ENCODE peak calls at places on chromosomes 12 and 14, in four cellular contexts. One of them, this sample, is unnamed.

GRCh38 chr12:132828706-132829534 is at the start of gene GOLGA3:
- DNase-seq in endothelial cell of umbilical vein: peak; percentile 92
- DNase-seq in A549: peak; percentile 95
- DNase-seq in HepG2: peak; percentile 87
- DNase-seq in this sample: peak; percentile 97

GRCh38 chr12:110176745-110177144 is 52.6 kb downstream of the IFT81 start:
- DNase-seq in endothelial cell of umbilical vein: no peak
- DNase-seq in A549: no peak
- DNase-seq in HepG2: no peak
- DNase-seq in this sample: no peak

GRCh38 chr12:48165089-48166031 is 8.0 kb upstream of the ASB8 start:
- DNase-seq in endothelial cell of umbilical vein: peak; percentile 67
- DNase-seq in A549: peak; percentile 59
- DNase-seq in HepG2: peak; percentile 44
- DNase-seq in this sample: peak; percentile 77

GRCh38 chr12:98645572-98646067 is 530 bp downstream of the APAF1 start:
- DNase-seq in endothelial cell of umbilical vein: peak; percentile 45
- DNase-seq in A549: peak; percentile 27
- DNase-seq in HepG2: no peak
- DNase-seq in this sample: peak; percentile 66

GRCh38 chr12:116609236-116609635 is 50.1 kb downstream of the MAP1LC3B2 start:
- DNase-seq in endothelial cell of umbilical vein: no peak
- DNase-seq in A549: no peak
- DNase-seq in HepG2: no peak
- DNase-seq in this sample: peak; percentile 44

GRCh38 chr12:47838286-47838931 is 18.7 kb upstream of the HDAC7 start:
- DNase-seq in endothelial cell of umbilical vein: peak; percentile 41
- DNase-seq in A549: peak; percentile 76
- DNase-seq in HepG2: peak; percentile 26
- DNase-seq in this sample: peak; percentile 64

GRCh38 chr14:64196668-64197411 is 97.3 kb downstream of the ESR2 start:
- DNase-seq in endothelial cell of umbilical vein: peak; percentile 22
- DNase-seq in A549: no peak
- DNase-seq in HepG2: no peak
- DNase-seq in this sample: no peak

GRCh38 chr12:109140560-109140959 is 24.2 kb downstream of the ACACB start:
- DNase-seq in endothelial cell of umbilical vein: no peak
- DNase-seq in A549: no peak
- DNase-seq in HepG2: no peak
- DNase-seq in this sample: no peak

GRCh38 chr12:39971348-39971747 is 134.5 kb downstream of the SLC2A13 start:
- DNase-seq in endothelial cell of umbilical vein: no peak
- DNase-seq in A549: no peak
- DNase-seq in HepG2: no peak
- DNase-seq in this sample: no peak

GRCh38 chr12:7016958-7017571 is 1.2 kb downstream of the LPCAT3 start:
- DNase-seq in endothelial cell of umbilical vein: no peak
- DNase-seq in A549: no peak
- DNase-seq in HepG2: no peak
- DNase-seq in this sample: no peak

GRCh38 chr12:93165384-93165932 is 212.3 kb upstream of the NUDT4 start:
- DNase-seq in endothelial cell of umbilical vein: no peak
- DNase-seq in A549: no peak
- DNase-seq in HepG2: no peak
- DNase-seq in this sample: no peak

DNA sequence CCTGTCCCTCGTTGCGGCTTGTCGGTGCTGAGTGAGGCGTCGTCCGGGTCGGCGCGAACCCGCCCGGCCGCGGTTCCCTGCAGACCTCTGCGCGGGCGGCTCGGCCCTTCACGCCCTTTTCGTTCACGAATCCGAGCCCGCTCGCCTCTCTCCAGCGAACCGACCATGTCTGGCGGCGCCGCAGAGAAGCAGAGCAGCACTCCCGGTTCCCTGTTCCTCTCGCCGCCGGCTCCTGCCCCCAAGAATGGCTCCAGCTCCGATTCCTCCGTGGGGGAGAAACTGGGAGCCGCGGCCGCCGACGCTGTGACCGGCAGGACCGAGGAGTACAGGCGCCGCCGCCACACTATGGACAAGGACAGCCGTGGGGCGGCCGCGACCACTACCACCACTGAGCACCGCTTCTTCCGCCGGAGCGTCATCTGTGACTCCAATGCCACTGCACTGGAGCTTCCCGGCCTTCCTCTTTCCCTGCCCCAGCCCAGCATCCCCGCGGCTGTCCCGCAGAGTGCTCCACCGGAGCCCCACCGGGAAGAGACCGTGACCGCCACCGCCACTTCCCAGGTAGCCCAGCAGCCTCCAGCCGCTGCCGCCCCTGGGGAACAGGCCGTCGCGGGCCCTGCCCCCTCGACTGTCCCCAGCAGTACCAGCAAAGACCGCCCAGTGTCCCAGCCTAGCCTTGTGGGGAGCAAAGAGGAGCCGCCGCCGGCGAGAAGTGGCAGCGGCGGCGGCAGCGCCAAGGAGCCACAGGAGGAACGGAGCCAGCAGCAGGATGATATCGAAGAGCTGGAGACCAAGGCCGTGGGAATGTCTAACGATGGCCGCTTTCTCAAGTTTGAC is 1.2 kb downstream of the WNK1 start:
- DNase-seq in endothelial cell of umbilical vein: no peak
- DNase-seq in A549: no peak
- DNase-seq in HepG2: no peak
- DNase-seq in this sample: peak; percentile 77
- TF ChIP-seq POLR2A in endothelial cell of umbilical vein: no peak
- TF ChIP-seq POLR2A in A549: no peak
- TF ChIP-seq POLR2A in HepG2: no peak
- TF ChIP-seq POLR2A in this sample: no peak

GRCh38 chr12:86735072-86735471 is 478.9 kb upstream of the MGAT4C start:
- DNase-seq in endothelial cell of umbilical vein: no peak
- DNase-seq in A549: no peak
- DNase-seq in HepG2: no peak
- DNase-seq in this sample: no peak
- TF ChIP-seq MYC in endothelial cell of umbilical vein: no peak
- TF ChIP-seq MYC in A549: no peak
- TF ChIP-seq MYC in HepG2: no peak
- TF ChIP-seq MYC in this sample: no peak

GRCh38 chr12:122974892-122975789 is at the start of gene OGFOD2:
- DNase-seq in endothelial cell of umbilical vein: peak; percentile 88
- DNase-seq in A549: peak; percentile 93
- DNase-seq in HepG2: peak; percentile 85
- DNase-seq in this sample: peak; percentile 97
- TF ChIP-seq POLR2A in endothelial cell of umbilical vein: peak; percentile 67
- TF ChIP-seq POLR2A in A549: peak; percentile 68
- TF ChIP-seq POLR2A in HepG2: peak; percentile 75
- TF ChIP-seq POLR2A in this sample: peak; percentile 71

GRCh38 chr14:74519316-74520074 is 25.9 kb downstream of the ISCA2 start:
- DNase-seq in endothelial cell of umbilical vein: no peak
- DNase-seq in A549: no peak
- DNase-seq in HepG2: no peak
- DNase-seq in this sample: no peak
- TF ChIP-seq MYC in endothelial cell of umbilical vein: no peak
- TF ChIP-seq MYC in A549: no peak
- TF ChIP-seq MYC in HepG2: no peak
- TF ChIP-seq MYC in this sample: no peak

DNA sequence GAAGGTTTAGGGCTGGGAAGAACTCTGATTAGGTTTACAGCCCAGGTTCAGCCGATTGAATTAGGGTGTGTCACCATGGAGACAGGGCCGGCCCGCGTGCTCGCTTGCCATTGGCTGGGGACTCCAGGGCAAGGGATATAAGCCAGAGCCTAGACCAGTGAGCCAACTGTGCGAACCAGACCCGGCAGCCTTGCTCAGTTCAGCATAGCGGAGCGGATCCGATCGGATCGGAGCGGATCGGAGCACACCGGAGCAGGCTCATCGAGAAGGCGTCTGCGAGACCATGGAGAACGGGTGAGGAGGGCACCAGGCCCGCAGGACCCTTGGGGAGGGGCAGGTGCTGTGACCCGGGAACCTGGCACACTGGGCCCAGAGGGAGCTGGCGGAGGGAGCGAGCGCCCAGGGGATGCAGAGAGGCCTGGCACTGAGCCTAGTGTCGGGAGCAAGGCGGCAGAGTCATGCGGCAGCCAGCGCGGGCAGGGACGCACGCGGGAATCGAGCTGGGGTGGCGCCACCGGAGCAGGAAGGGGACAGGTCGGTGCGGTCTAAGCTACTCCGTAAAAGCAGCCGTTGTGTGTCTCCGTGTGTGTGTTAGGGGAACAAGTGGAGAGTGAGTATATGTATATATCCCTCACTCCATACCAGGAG is at the start of gene PNP:
- DNase-seq in endothelial cell of umbilical vein: peak; percentile 89
- DNase-seq in A549: peak; percentile 99
- DNase-seq in HepG2: peak; percentile 88
- DNase-seq in this sample: peak; percentile 94
- TF ChIP-seq POLR2A in endothelial cell of umbilical vein: peak; percentile 99
- TF ChIP-seq POLR2A in A549: peak; percentile 100
- TF ChIP-seq POLR2A in HepG2: peak; percentile 100
- TF ChIP-seq POLR2A in this sample: peak; percentile 100

GRCh38 chr14:42884100-42884499 is 1277.4 kb downstream of the LRFN5 start:
- DNase-seq in endothelial cell of umbilical vein: no peak
- DNase-seq in A549: no peak
- DNase-seq in HepG2: no peak
- DNase-seq in this sample: peak; percentile 50
- TF ChIP-seq MYC in endothelial cell of umbilical vein: no peak
- TF ChIP-seq MYC in A549: no peak
- TF ChIP-seq MYC in HepG2: no peak
- TF ChIP-seq MYC in this sample: no peak

GRCh38 chr12:104306376-104306775 is 2.8 kb downstream of the EID3 start:
- DNase-seq in endothelial cell of umbilical vein: no peak
- DNase-seq in A549: no peak
- DNase-seq in HepG2: no peak
- DNase-seq in this sample: no peak

GRCh38 chr12:104304261-104305004 is 894 bp downstream of the EID3 start:
- DNase-seq in endothelial cell of umbilical vein: no peak
- DNase-seq in A549: no peak
- DNase-seq in HepG2: no peak
- DNase-seq in this sample: no peak

GRCh38 chr12:104305349-104305748 is 1.8 kb downstream of the EID3 start:
- DNase-seq in endothelial cell of umbilical vein: no peak
- DNase-seq in A549: no peak
- DNase-seq in HepG2: no peak
- DNase-seq in this sample: no peak

GRCh38 chr12:104306943-104307654 is 3.6 kb downstream of the EID3 start:
- DNase-seq in endothelial cell of umbilical vein: no peak
- DNase-seq in A549: no peak
- DNase-seq in HepG2: no peak
- DNase-seq in this sample: no peak

DNA sequence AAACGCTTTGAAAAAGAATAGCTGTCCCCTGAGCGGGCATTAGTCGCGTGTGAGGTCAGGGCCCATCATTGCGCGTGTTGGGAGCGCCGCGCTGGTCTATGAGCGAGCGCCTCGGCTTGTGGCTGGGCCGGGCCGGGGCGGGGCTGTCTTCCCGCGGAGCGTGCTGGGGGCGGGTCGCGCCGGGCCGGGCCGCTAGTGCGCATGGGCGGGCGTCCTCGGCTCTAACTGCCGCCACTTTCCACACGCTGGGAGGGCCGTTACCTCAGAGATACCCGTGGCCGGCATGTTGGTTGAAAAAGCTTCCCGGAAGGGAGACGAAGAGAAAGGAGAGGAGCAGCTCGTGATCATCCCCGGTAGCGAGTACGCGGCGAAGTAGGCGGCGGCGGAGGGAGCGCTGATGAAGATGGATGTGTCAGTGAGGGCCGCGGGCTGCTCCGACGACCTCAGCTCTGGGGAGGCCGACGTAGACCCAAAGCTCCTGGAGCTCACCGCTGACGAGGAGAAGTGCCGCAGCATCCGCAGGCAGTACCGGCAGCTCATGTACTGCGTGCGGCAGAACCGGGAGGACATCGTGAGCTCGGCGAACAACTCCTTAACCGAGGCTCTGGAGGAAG is at the start of gene EID3:
- DNase-seq in endothelial cell of umbilical vein: peak; percentile 86
- DNase-seq in A549: peak; percentile 53
- DNase-seq in HepG2: no peak
- DNase-seq in this sample: no peak
- TF ChIP-seq POLR2A in endothelial cell of umbilical vein: peak; percentile 46
- TF ChIP-seq POLR2A in A549: no peak
- TF ChIP-seq POLR2A in HepG2: no peak
- TF ChIP-seq POLR2A in this sample: no peak